ENCODE peak calls at places on chromosome 7, in four cellular contexts. M, H, P and A are unnamed samples.

GRCh38 chr7:23467731-23468720 is 2.3 kb downstream of the IGF2BP3 start:
- DNase-seq in M (peak; percentile 17), H (no peak), P (no peak), A (no peak)

GRCh38 chr7:131931368-131931767 is 374.9 kb upstream of the PODXL start:
- DNase-seq in M (no peak), H (no peak), P (no peak), A (no peak)

GRCh38 chr7:126185959-126186580 is 1066.7 kb downstream of the GRM8 start:
- DNase-seq in M (peak; percentile 1), H (no peak), P (no peak), A (no peak)

GRCh38 chr7:63900394-63901203 is 98.0 kb upstream of the ZNF722 start:
- DNase-seq in M (no peak), H (peak; percentile 95), P (peak; percentile 95), A (peak; percentile 59)

GRCh38 chr7:50358808-50359207 is 54.3 kb downstream of the IKZF1 start:
- DNase-seq in M (no peak), H (no peak), P (no peak), A (no peak)

GRCh38 chr7:44194069-44194468 is 4.8 kb upstream of the GCK start:
- DNase-seq in M (peak; percentile 44), H (no peak), P (no peak), A (no peak)

GRCh38 chr7:121153995-121154394 is 165.5 kb downstream of the CPED1 start:
- DNase-seq in M (no peak), H (no peak), P (no peak), A (no peak)

GRCh38 chr7:155665957-155666287 is 21.5 kb downstream of the RBM33 start:
- DNase-seq in M (peak; percentile 83), H (no peak), P (no peak), A (no peak)

GRCh38 chr7:28853834-28854749 is 104.0 kb downstream of the TRIL start:
- DNase-seq in M (peak; percentile 69), H (peak; percentile 84), P (peak; percentile 88), A (no peak)

GRCh38 chr7:7816816-7817536 is 98.6 kb upstream of the RPA3 start:
- DNase-seq in M (no peak), H (no peak), P (no peak), A (no peak)

GRCh38 chr7:22216309-22216708 is 140.6 kb downstream of the RAPGEF5 start:
- DNase-seq in M (no peak), H (no peak), P (no peak), A (no peak)
- H3K4me1 ChIP-seq in M (peaks cover 1% of the 10 kb centered on the region), H (no peaks in the 10 kb centered on the region), P (peaks cover 13% of the 10 kb centered on the region), A (no peaks in the 10 kb centered on the region)

DNA sequence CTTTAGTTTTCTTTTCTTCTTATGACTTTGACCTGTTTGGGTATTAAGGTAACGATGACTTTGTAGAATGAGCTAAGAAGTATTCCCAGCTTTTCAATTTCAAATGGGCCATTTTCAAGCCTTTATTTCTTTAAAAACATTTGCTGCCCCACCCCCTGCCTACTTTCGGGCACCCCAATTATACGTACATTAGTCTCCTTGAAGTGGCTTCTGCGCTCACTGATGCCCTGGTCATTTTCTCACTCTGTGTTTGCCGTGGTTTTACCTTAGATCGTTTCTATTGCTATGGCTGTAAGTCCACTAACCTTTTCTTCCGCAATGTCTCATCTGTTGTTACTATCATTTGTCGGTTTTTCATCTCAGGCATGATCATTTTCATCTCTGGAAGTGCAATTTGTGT is 24.9 kb downstream of the FOXL3 start:
- DNase-seq in M (no peak), H (no peak), P (no peak), A (no peak)
- H3K27me3 ChIP-seq in M (no peaks in the 10 kb centered on the region), H (no peaks in the 10 kb centered on the region), P (peaks cover 10% of the 10 kb centered on the region), A (no peaks in the 10 kb centered on the region)

GRCh38 chr7:116526897-116527296 is 2.1 kb downstream of the CAV1 start:
- DNase-seq in M (peak; percentile 36), H (no peak), P (no peak), A (no peak)

GRCh38 chr7:116524221-116524608 is 621 bp upstream of the CAV1 start:
- DNase-seq in M (no peak), H (no peak), P (no peak), A (no peak)

GRCh38 chr7:116525913-116526857 is 1.3 kb downstream of the CAV1 start:
- DNase-seq in M (peak; percentile 77), H (peak; percentile 76), P (peak; percentile 85), A (peak; percentile 26)

GRCh38 chr7:116525298-116525912 is 569 bp downstream of the CAV1 start:
- DNase-seq in M (peak; percentile 37), H (peak; percentile 44), P (peak; percentile 79), A (no peak)

DNA sequence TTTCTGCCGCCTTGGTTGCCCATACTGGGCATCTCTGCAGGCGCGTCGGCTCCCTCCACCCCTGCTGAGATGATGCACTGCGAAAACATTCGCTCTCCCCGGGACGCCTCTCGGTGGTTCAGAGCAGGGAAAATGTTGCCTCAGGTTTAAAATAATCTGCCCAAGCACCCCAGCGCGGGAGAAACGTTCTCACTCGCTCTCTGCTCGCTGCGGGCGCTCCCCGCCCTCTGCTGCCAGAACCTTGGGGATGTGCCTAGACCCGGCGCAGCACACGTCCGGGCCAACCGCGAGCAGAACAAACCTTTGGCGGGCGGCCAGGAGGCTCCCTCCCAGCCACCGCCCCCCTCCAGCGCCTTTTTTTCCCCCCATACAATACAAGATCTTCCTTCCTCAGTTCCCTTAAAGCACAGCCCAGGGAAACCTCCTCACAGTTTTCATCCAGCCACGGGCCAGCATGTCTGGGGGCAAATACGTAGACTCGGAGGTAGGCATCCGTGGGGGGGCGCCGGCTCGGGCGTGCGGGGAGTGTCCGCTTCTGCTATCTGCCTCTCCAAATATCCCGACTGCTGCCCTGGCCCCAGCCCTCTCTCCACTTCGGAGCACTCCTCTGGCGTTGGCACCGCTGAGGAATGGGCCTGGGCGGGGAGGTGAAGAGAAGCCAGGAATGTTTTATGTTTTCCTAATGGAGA is at the start of gene CAV1:
- DNase-seq in M (peak; percentile 98), H (peak; percentile 61), P (peak; percentile 84), A (no peak)
- H3K4me1 ChIP-seq in M (peaks cover 57% of the 10 kb centered on the region), H (peaks cover 9% of the 10 kb centered on the region), P (peaks cover 19% of the 10 kb centered on the region), A (peaks cover 18% of the 10 kb centered on the region)

GRCh38 chr7:16644624-16644986 is 949 bp downstream of the ANKMY2 start:
- DNase-seq in M (peak; percentile 46), H (no peak), P (peak; percentile 81), A (peak; percentile 34)
- H3K27me3 ChIP-seq in M (no peaks in the 10 kb centered on the region), H (no peaks in the 10 kb centered on the region), P (no peaks in the 10 kb centered on the region), A (no peaks in the 10 kb centered on the region)

GRCh38 chr7:1512781-1513656 is 8.8 kb upstream of the INTS1 start:
- DNase-seq in M (peak; percentile 90), H (no peak), P (peak; percentile 81), A (no peak)
- H3K4me1 ChIP-seq in M (peaks cover 14% of the 10 kb centered on the region), H (no peaks in the 10 kb centered on the region), P (peaks cover 21% of the 10 kb centered on the region), A (peaks cover 11% of the 10 kb centered on the region)

GRCh38 chr7:66844552-66845381 is 76.3 kb upstream of the TMEM248 start:
- DNase-seq in M (peak; percentile 97), H (peak; percentile 99), P (peak; percentile 98), A (peak; percentile 99)
- H3K27me3 ChIP-seq in M (no peaks in the 10 kb centered on the region), H (no peaks in the 10 kb centered on the region), P (no peaks in the 10 kb centered on the region), A (no peaks in the 10 kb centered on the region)

GRCh38 chr7:2637066-2637471 is 5.3 kb downstream of the TTYH3 start:
- DNase-seq in M (no peak), H (no peak), P (no peak), A (no peak)

GRCh38 chr7:2633538-2634264 is 1.9 kb downstream of the TTYH3 start:
- DNase-seq in M (peak; percentile 70), H (no peak), P (no peak), A (no peak)

GRCh38 chr7:2635810-2636701 is 4.3 kb downstream of the TTYH3 start:
- DNase-seq in M (no peak), H (no peak), P (peak; percentile 72), A (no peak)

GRCh38 chr7:2634265-2635145 is 2.7 kb downstream of the TTYH3 start:
- DNase-seq in M (no peak), H (no peak), P (no peak), A (no peak)

DNA sequence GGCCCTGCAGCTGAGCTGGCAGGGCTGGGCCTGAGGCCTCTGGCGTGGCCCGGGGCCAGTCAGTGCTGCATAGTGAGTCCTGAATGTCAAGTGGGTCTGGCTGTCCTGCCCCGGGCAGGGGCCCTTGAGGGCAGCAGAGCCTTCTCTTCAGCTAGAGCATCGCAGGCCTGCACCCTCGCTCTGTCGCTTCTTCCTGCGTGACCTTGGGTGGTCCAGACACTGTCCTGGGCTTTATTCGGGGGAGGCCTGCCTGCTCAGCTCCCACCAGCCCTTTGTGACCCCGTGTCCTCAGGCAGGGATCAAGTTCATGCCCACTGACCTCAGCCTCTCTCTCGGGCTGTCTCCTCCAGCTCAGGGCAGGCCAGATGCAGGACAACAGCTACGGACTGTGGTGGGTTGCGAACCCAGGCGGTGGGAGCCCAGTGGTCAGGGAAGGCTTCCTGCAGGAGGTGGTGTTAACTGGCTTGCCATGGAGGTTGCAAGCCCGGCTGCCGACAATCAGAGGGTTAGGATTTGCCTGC is 3.4 kb downstream of the TTYH3 start:
- DNase-seq in M (no peak), H (no peak), P (no peak), A (no peak)
- H3K4me1 ChIP-seq in M (peaks cover 32% of the 10 kb centered on the region), H (peaks cover 12% of the 10 kb centered on the region), P (peaks cover 79% of the 10 kb centered on the region), A (peaks cover 24% of the 10 kb centered on the region)